ENCODE peak calls at places on chromosomes 5 and 9, in ten cellular contexts. B, U, R, Q, K, J, E, T, M and G are unnamed samples.

GRCh38 chr5:891837-892389 is 688 bp downstream of the BRD9 start:
- ATAC-seq in B (peak), U (no peak), R (peak), Q (peak), K (peak), J (peak), E (no peak), T (peak), M (no peak), G (peak)

GRCh38 chr5:142954455-142954854 is 184.3 kb downstream of the ARHGAP26 start:
- ATAC-seq in B (peak), U (no peak), R (no peak), Q (peak), K (no peak), J (no peak), E (no peak), T (no peak), M (no peak), G (no peak)

GRCh38 chr5:55877655-55878054 is 26.5 kb downstream of the IL31RA start:
- ATAC-seq in B (no peak), U (no peak), R (no peak), Q (no peak), K (no peak), J (no peak), E (no peak), T (no peak), M (no peak), G (no peak)

GRCh38 chr9:128321879-128322341 is 337 bp downstream of the TRUB2 start:
- ATAC-seq in B (no peak), U (peak), R (peak), Q (peak), K (no peak), J (no peak), E (no peak), T (no peak), M (no peak), G (peak)

GRCh38 chr5:143065185-143065584 is 295.0 kb downstream of the ARHGAP26 start:
- ATAC-seq in B (no peak), U (no peak), R (peak), Q (no peak), K (no peak), J (peak), E (no peak), T (no peak), M (peak), G (no peak)

GRCh38 chr5:163916856-163917255 is 411.4 kb downstream of the MAT2B start:
- ATAC-seq in B (no peak), U (no peak), R (peak), Q (peak), K (no peak), J (peak), E (no peak), T (no peak), M (no peak), G (no peak)

GRCh38 chr9:77194423-77194822 is 17.1 kb downstream of the VPS13A start:
- ATAC-seq in B (no peak), U (peak), R (no peak), Q (no peak), K (no peak), J (no peak), E (no peak), T (no peak), M (no peak), G (no peak)

GRCh38 chr9:72996684-72997314 is 43.9 kb upstream of the ALDH1A1 start:
- ATAC-seq in B (no peak), U (no peak), R (no peak), Q (peak), K (no peak), J (no peak), E (no peak), T (no peak), M (no peak), G (no peak)

GRCh38 chr9:88477300-88477751 is 57.7 kb upstream of the NXNL2 start:
- ATAC-seq in B (no peak), U (peak), R (no peak), Q (no peak), K (no peak), J (no peak), E (no peak), T (no peak), M (peak), G (peak)

GRCh38 chr5:107486489-107486888 is 184.2 kb downstream of the EFNA5 start:
- ATAC-seq in B (no peak), U (peak), R (peak), Q (peak), K (peak), J (peak), E (peak), T (no peak), M (peak), G (no peak)

GRCh38 chr5:145803072-145803471 is 32.1 kb downstream of the PRELID2 start:
- ATAC-seq in B (no peak), U (no peak), R (no peak), Q (no peak), K (no peak), J (peak), E (no peak), T (no peak), M (no peak), G (no peak)

GRCh38 chr5:39022151-39022550 is 52.0 kb downstream of the RICTOR start:
- ATAC-seq in B (no peak), U (no peak), R (no peak), Q (no peak), K (no peak), J (no peak), E (no peak), T (no peak), M (no peak), G (no peak)

GRCh38 chr5:167530548-167530947 is 760.9 kb upstream of the WWC1 start:
- ATAC-seq in B (no peak), U (no peak), R (no peak), Q (no peak), K (no peak), J (no peak), E (no peak), T (no peak), M (no peak), G (no peak)

GRCh38 chr5:119022773-119023172 is 34.4 kb upstream of the DTWD2 start:
- ATAC-seq in B (no peak), U (no peak), R (no peak), Q (no peak), K (no peak), J (no peak), E (no peak), T (no peak), M (no peak), G (no peak)

GRCh38 chr9:14957054-14957453 is 46.8 kb upstream of the FREM1 start:
- ATAC-seq in B (peak), U (no peak), R (no peak), Q (no peak), K (no peak), J (no peak), E (no peak), T (no peak), M (no peak), G (no peak)

GRCh38 chr5:41270423-41271251 is 57.3 kb upstream of the C6 start:
- ATAC-seq in B (peak), U (no peak), R (peak), Q (peak), K (no peak), J (peak), E (no peak), T (peak), M (no peak), G (peak)

GRCh38 chr9:32728181-32728580 is 55.2 kb upstream of the TMEM215 start:
- ATAC-seq in B (no peak), U (no peak), R (no peak), Q (no peak), K (no peak), J (no peak), E (no peak), T (no peak), M (no peak), G (no peak)

GRCh38 chr9:16458696-16459420 is 411.6 kb downstream of the BNC2 start:
- ATAC-seq in B (no peak), U (no peak), R (peak), Q (no peak), K (no peak), J (peak), E (no peak), T (no peak), M (no peak), G (peak)

GRCh38 chr9:108211576-108211975 is 644.2 kb downstream of the ACTL7B start:
- ATAC-seq in B (no peak), U (no peak), R (no peak), Q (no peak), K (no peak), J (no peak), E (no peak), T (no peak), M (no peak), G (no peak)

GRCh38 chr5:128405159-128405558 is 132.9 kb downstream of the FBN2 start:
- ATAC-seq in B (no peak), U (no peak), R (no peak), Q (no peak), K (no peak), J (no peak), E (no peak), T (no peak), M (no peak), G (no peak)

GRCh38 chr9:136997830-136998234 is 1.5 kb upstream of the CLIC3 start:
- ATAC-seq in B (peak), U (peak), R (no peak), Q (no peak), K (peak), J (no peak), E (no peak), T (no peak), M (peak), G (no peak)

GRCh38 chr5:115487168-115487567 is 57.4 kb downstream of the FEM1C start:
- ATAC-seq in B (no peak), U (no peak), R (no peak), Q (no peak), K (no peak), J (no peak), E (no peak), T (no peak), M (no peak), G (no peak)

GRCh38 chr5:156326718-156327259 is at the start of gene SGCD:
- ATAC-seq in B (peak), U (no peak), R (peak), Q (peak), K (no peak), J (peak), E (peak), T (peak), M (peak), G (peak)

GRCh38 chr9:130421154-130421801 is 23.5 kb upstream of the ASS1 start:
- ATAC-seq in B (no peak), U (no peak), R (no peak), Q (no peak), K (no peak), J (no peak), E (no peak), T (no peak), M (no peak), G (peak)

GRCh38 chr5:148514344-148514743 is 130.6 kb downstream of the FBXO38 start:
- ATAC-seq in B (no peak), U (no peak), R (no peak), Q (no peak), K (no peak), J (no peak), E (no peak), T (no peak), M (no peak), G (no peak)